ENCODE peak calls at places on chromosomes 3 and 15, in seven cellular contexts. D is amygdala; I is left ventricle myocardium superior; M is stimulated activated CD4-positive, alpha-beta T cell treated with anti-CD3 and anti-CD28 coated beads, Interleukin-2, amount 100 ng/mL, for 24 hours; W is SJSA1; A is Kasumi-1; E is GM10248. C is an unnamed sample.

GRCh38 chr3:173584093-173584833 is 186.7 kb downstream of the NLGN1 start:
- DNase-seq in A (no peak), D (no peak), I (no peak), E (peak; percentile 19), W (no peak), M (no peak), C (peak; percentile 17)

GRCh38 chr3:153284282-153284938 is 122.4 kb downstream of the RAP2B start:
- DNase-seq in A (peak; percentile 48), E (peak; percentile 18), D (no peak), M (peak; percentile 23), I (no peak), W (peak; percentile 65), C (peak; percentile 18)

GRCh38 chr15:82030191-82030590 is 15.6 kb downstream of the MEX3B start:
- DNase-seq in M (no peak), A (no peak), D (no peak), E (no peak), W (no peak), I (no peak), C (no peak)

GRCh38 chr15:89665449-89666146 is 10.3 kb upstream of the KIF7 start:
- DNase-seq in M (peak; percentile 32), A (no peak), I (peak; percentile 84), D (no peak), W (peak; percentile 60), E (peak; percentile 58), C (no peak)

GRCh38 chr15:95375281-95375680 is 955.2 kb upstream of the NR2F2 start:
- DNase-seq in I (no peak), E (no peak), W (no peak), D (no peak), M (no peak), A (no peak), C (no peak)

GRCh38 chr3:179446501-179446900 is 4.8 kb downstream of the GNB4 start:
- DNase-seq in A (peak; percentile 70), W (no peak), D (no peak), M (no peak), I (no peak), E (no peak), C (peak; percentile 13)

GRCh38 chr3:158748237-158748828 is 16.1 kb upstream of the RARRES1 start:
- DNase-seq in M (no peak), A (peak; percentile 72), D (no peak), I (peak; percentile 66), W (no peak), E (no peak), C (no peak)

GRCh38 chr3:188439080-188439479 is 285.1 kb downstream of the LPP start:
- DNase-seq in A (peak; percentile 94), D (no peak), M (no peak), W (no peak), E (peak; percentile 16), I (no peak), C (no peak)

GRCh38 chr3:165683947-165684346 is 153.3 kb downstream of the BCHE start:
- DNase-seq in A (no peak), W (no peak), E (no peak), D (no peak), M (no peak), I (no peak), C (no peak)

GRCh38 chr15:28969511-28970085 is 83.8 kb downstream of the APBA2 start:
- DNase-seq in A (no peak), M (no peak), I (no peak), E (no peak), W (no peak), D (no peak), C (no peak)

C was measured in SW 1271.